ENCODE peak calls at places on chromosome X, in eight cellular contexts. I is M059J; U is Kasumi-1; F is stimulated activated CD8-positive, alpha-beta memory T cell treated with anti-CD3 and anti-CD28 coated beads, Interleukin-7, amount 100 ng/mL, for 1 hour; H is activated T-helper 1 cell treated with anti-CD3 and anti-CD28 coated beads, Interleukin-2, amount 50 U/mL, for 16 hours; Y is foreskin fibroblast; O is ACHN; Q is mesothelial cell of epicardium. N is an unnamed sample.

GRCh38 chrX:91081873-91082272 is 352.8 kb upstream of the PABPC5 start:
- DNase-seq in U (no peak), I (no peak), H (no peak), F (no peak), Y (no peak), O (no peak), Q (no peak), N (no peak)

GRCh38 chrX:39716401-39716800 is 381.4 kb downstream of the BCOR start:
- DNase-seq in I (no peak), U (no peak), F (no peak), H (no peak), Y (no peak), O (no peak), Q (no peak), N (no peak)

GRCh38 chrX:38163193-38163592 is 57.5 kb downstream of the SRPX start:
- DNase-seq in O (no peak), Y (no peak), F (no peak), I (no peak), U (no peak), Q (no peak), H (no peak), N (no peak)

GRCh38 chrX:118116308-118117068 is at the start of gene KLHL13:
- DNase-seq in H (no peak), O (peak), I (peak), Q (peak), U (peak), F (no peak), Y (peak), N (no peak)

GRCh38 chrX:110442631-110443030 is 84.0 kb downstream of the RTL9 start:
- DNase-seq in Q (no peak), H (no peak), Y (no peak), U (peak), O (peak), F (no peak), I (peak), N (no peak)

GRCh38 chrX:155544886-155545285 is 67.9 kb downstream of the TMLHE start:
- DNase-seq in Y (no peak), Q (no peak), O (no peak), U (no peak), F (no peak), I (no peak), H (no peak), N (no peak)

GRCh38 chrX:46918434-46918833 is 6.2 kb downstream of the JADE3 start:
- DNase-seq in I (no peak), Y (peak), F (no peak), Q (no peak), U (no peak), O (no peak), H (no peak), N (no peak)

GRCh38 chrX:150935466-150935865 is 37.0 kb upstream of the CD99L2 start:
- DNase-seq in F (no peak), H (no peak), I (peak), U (no peak), O (peak), Q (no peak), Y (peak), N (no peak)

GRCh38 chrX:69133561-69134542 is 31.4 kb downstream of the PJA1 start:
- DNase-seq in Y (peak), Q (no peak), H (no peak), F (no peak), U (no peak), O (peak), I (peak), N (no peak)

GRCh38 chrX:37921758-37922157 is 74.4 kb upstream of the DYNLT3 start:
- DNase-seq in I (peak), Y (peak), Q (no peak), O (no peak), H (no peak), U (no peak), F (no peak), N (no peak)

GRCh38 chrX:25059273-25059672 is 43.5 kb upstream of the ARX start:
- DNase-seq in Q (no peak), O (no peak), F (no peak), Y (no peak), H (no peak), I (no peak), U (no peak), N (no peak)

GRCh38 chrX:154918060-154918483 is 31.9 kb downstream of the F8A1 start:
- DNase-seq in U (peak), I (peak), Q (peak), H (no peak), F (no peak), Y (peak), O (peak), N (no peak)

GRCh38 chrX:2782778-2783177 is 30.9 kb downstream of the XG start:
- DNase-seq in O (no peak), H (no peak), Y (no peak), U (no peak), I (no peak), F (no peak), Q (no peak), N (no peak)

GRCh38 chrX:9337056-9337455 is 127.8 kb upstream of the TBL1X start:
- DNase-seq in Q (no peak), U (no peak), Y (peak), O (no peak), H (no peak), I (no peak), F (no peak), N (no peak)

GRCh38 chrX:75603833-75604232 is 81.0 kb upstream of the ZDHHC15 start:
- DNase-seq in F (no peak), O (peak), U (peak), Q (no peak), I (peak), H (no peak), Y (no peak), N (no peak)

GRCh38 chrX:17552251-17552650 is 177.3 kb downstream of the NHS start:
- DNase-seq in U (no peak), H (no peak), F (no peak), I (peak), Q (no peak), O (no peak), Y (peak), N (no peak)

GRCh38 chrX:52852110-52852872 is 15.6 kb downstream of the XAGE3 start:
- DNase-seq in U (no peak), H (no peak), F (no peak), Y (peak), I (peak), Q (no peak), O (no peak), N (no peak)

GRCh38 chrX:130170752-130171445 is 863 bp upstream of the RAB33A start:
- DNase-seq in Q (peak), U (peak), I (peak), O (peak), H (peak), F (peak), Y (no peak), N (peak)

GRCh38 chrX:30713061-30713525 is 59.9 kb downstream of the GK start:
- DNase-seq in O (peak), Q (peak), H (no peak), F (peak), Y (peak), I (peak), U (peak), N (no peak)

GRCh38 chrX:132331532-132331931 is 112.3 kb upstream of the RAP2C start:
- DNase-seq in F (no peak), Y (no peak), I (no peak), H (no peak), O (no peak), U (no peak), Q (no peak), N (no peak)

GRCh38 chrX:38887222-38887621 is 86.0 kb downstream of the MID1IP1 start:
- DNase-seq in Q (no peak), F (no peak), H (no peak), Y (no peak), O (no peak), U (no peak), I (no peak), N (no peak)

GRCh38 chrX:45747905-45748304 is 547.2 kb upstream of the DIPK2B start:
- DNase-seq in I (peak), H (no peak), Q (no peak), Y (no peak), O (no peak), U (no peak), F (no peak), N (no peak)

GRCh38 chrX:46912098-46912672 is at the start of gene JADE3:
- DNase-seq in O (peak), Q (peak), Y (peak), F (no peak), I (peak), H (no peak), U (peak), N (peak)

GRCh38 chrX:22090181-22090580 is 58.1 kb downstream of the PHEX start:
- DNase-seq in Y (peak), H (no peak), O (no peak), U (no peak), I (no peak), F (no peak), Q (no peak), N (no peak)

GRCh38 chrX:17520206-17520605 is 145.2 kb downstream of the NHS start:
- DNase-seq in Q (no peak), O (no peak), F (no peak), U (no peak), I (no peak), Y (no peak), H (no peak), N (no peak)

GRCh38 chrX:153778151-153778551 is 2.7 kb upstream of the SRPK3 start:
- DNase-seq in H (no peak), O (no peak), F (no peak), Q (no peak), U (no peak), I (no peak), Y (no peak), N (no peak)

GRCh38 chrX:14801136-14801535 is 71.7 kb downstream of the FANCB start:
- DNase-seq in O (no peak), I (peak), Q (no peak), U (no peak), Y (peak), F (no peak), H (no peak), N (no peak)

GRCh38 chrX:29478336-29479069 is 736.9 kb upstream of the MAGEB2 start:
- DNase-seq in Q (no peak), U (peak), I (peak), H (no peak), O (peak), F (no peak), Y (no peak), N (no peak)

GRCh38 chrX:118823263-118824172 is at the start of gene ZCCHC12:
- DNase-seq in F (peak), H (no peak), O (peak), Q (peak), Y (peak), U (peak), I (peak), N (no peak)

GRCh38 chrX:11239230-11239629 is 54.0 kb upstream of the AMELX start:
- DNase-seq in Y (peak), I (peak), Q (no peak), O (no peak), U (no peak), F (no peak), H (no peak), N (no peak)

GRCh38 chrX:109936114-109936513 is 66.8 kb upstream of the TMEM164 start:
- DNase-seq in Q (no peak), I (no peak), Y (peak), F (no peak), H (no peak), O (no peak), U (no peak), N (no peak)

GRCh38 chrX:123923211-123923610 is 38.3 kb upstream of the STAG2 start:
- DNase-seq in Q (no peak), F (no peak), I (peak), U (no peak), H (no peak), O (no peak), Y (no peak), N (no peak)

GRCh38 chrX:15242899-15243555 is 26.9 kb downstream of the ASB9 start:
- DNase-seq in O (peak), Y (peak), I (peak), H (no peak), F (no peak), U (peak), Q (no peak), N (no peak)

GRCh38 chrX:25599061-25599460 is 539.1 kb upstream of the MAGEB18 start:
- DNase-seq in O (no peak), F (no peak), Q (no peak), I (no peak), Y (no peak), U (no peak), H (no peak), N (no peak)

GRCh38 chrX:68894142-68894512 is 65.3 kb downstream of the EFNB1 start:
- DNase-seq in Q (no peak), O (no peak), I (no peak), F (no peak), Y (no peak), H (no peak), U (no peak), N (no peak)

GRCh38 chrX:18042776-18043175 is 177.9 kb downstream of the BEND2 start:
- DNase-seq in O (no peak), I (no peak), Q (no peak), H (no peak), Y (no peak), U (no peak), F (no peak), N (no peak)

GRCh38 chrX:49878834-49879655 is at the start of gene USP27X:
- DNase-seq in O (peak), Y (peak), U (peak), H (peak), I (peak), F (peak), Q (peak), N (no peak)

GRCh38 chrX:40109288-40110008 is 11.7 kb upstream of the BCOR start:
- DNase-seq in Y (no peak), O (peak), U (no peak), F (no peak), I (peak), H (no peak), Q (no peak), N (peak)